ENCODE peak calls at places on chromosomes 16 and 17, in six cellular contexts. E, X, V, C, G and N are unnamed samples.

GRCh38 chr17:60904582-60904981 is 226.9 kb downstream of the BCAS3 start:
- DNase-seq in V (no peak), X (no peak), E (no peak), G (no peak), C (no peak), N (no peak)

GRCh38 chr16:54282202-54282922 is 4.2 kb downstream of the IRX3 start:
- DNase-seq in V (no peak), G (peak), C (peak), X (no peak), E (no peak), N (no peak)

GRCh38 chr17:45228985-45229517 is 7.4 kb downstream of the FMNL1 start:
- DNase-seq in C (peak), V (peak), E (peak), X (peak), G (peak), N (peak)

GRCh38 chr17:29929006-29929543 is 953 bp downstream of the SSH2 start:
- DNase-seq in X (peak), V (no peak), C (peak), G (no peak), E (no peak), N (peak)

GRCh38 chr16:62194828-62195227 is 158.6 kb upstream of the CDH8 start:
- DNase-seq in V (no peak), X (no peak), E (no peak), G (no peak), C (no peak), N (no peak)

GRCh38 chr17:9982159-9982558 is 77.1 kb upstream of the RCVRN start:
- DNase-seq in G (peak), V (no peak), E (no peak), C (no peak), X (no peak), N (no peak)

GRCh38 chr17:30316736-30317135 is 17.1 kb downstream of the TMIGD1 start:
- DNase-seq in G (no peak), X (no peak), C (no peak), E (no peak), V (no peak), N (no peak)

GRCh38 chr17:59175076-59175475 is 19.5 kb downstream of the PRR11 start:
- DNase-seq in G (no peak), C (no peak), V (no peak), E (no peak), X (no peak), N (peak)

GRCh38 chr16:71526111-71526998 is at the start of gene CHST4:
- DNase-seq in E (no peak), C (no peak), V (no peak), X (no peak), G (peak), N (no peak)

GRCh38 chr16:3173892-3174617 is 13.9 kb upstream of the OR1F1 start:
- DNase-seq in V (no peak), C (no peak), E (no peak), G (peak), X (no peak), N (no peak)
- TF ChIP-seq CTCF in V (no peak), C (no peak), E (no peak), G (peak), X (no peak), N (no peak)

DNA sequence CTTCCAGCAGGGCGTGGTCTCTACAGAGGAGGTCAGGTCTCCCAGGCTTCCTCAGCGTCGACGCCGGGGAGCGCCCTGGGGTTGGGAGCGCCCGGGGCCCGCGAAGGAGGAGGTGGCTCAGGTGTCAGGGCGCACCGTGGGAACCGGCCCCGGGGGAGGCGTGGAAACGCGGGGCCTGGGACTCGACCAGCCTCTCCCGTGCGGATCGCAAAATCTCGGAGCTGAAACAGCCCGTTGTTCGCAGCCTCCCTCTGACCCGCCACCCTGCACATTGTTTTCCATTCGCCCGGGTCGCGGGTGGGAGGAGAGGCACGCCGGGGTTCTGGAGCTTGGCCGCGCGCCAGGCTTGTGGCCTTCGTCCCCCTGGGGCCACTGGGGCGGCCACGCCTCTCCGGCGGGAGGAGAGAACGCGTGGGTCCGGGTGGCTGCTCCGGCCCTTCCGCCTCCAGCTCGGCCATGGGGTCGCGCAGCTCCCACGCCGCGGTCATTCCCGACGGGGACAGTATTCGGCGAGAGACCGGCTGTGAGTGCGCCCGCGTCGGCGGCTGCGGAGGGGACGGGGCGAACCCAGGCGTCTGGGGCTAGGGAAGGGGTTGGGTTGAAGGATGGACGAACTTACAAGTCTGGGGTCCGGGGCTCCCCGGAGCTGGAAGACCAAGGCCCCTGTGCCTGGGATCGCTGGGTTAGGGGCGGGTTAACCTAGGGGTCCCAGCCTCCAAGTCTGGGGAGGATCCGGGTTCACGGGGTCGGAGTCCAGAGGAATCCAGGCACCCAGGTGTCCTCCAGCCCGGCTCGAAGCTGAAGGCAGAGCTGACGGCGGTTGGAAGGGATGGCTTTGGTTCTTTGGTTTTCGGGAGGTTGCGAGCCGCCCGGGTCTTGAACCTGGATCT is at the start of gene CHP2:
- DNase-seq in G (no peak), C (no peak), E (no peak), X (no peak), V (no peak), N (no peak)
- TF ChIP-seq POLR2A in G (no peak), C (no peak), E (no peak), X (peak), V (no peak), N (no peak)

GRCh38 chr16:85563515-85564276 is 49.4 kb upstream of the GSE1 start:
- DNase-seq in X (no peak), G (no peak), E (no peak), V (peak), C (peak), N (peak)
- TF ChIP-seq CTCF in X (no peak), G (peak), E (peak), V (no peak), C (no peak), N (no peak)

GRCh38 chr17:1773755-1774181 is 11.9 kb downstream of the SERPINF1 start:
- DNase-seq in V (peak), G (no peak), C (no peak), X (no peak), E (no peak), N (no peak)
- TF ChIP-seq POLR2A in V (no peak), G (no peak), C (no peak), X (no peak), E (no peak), N (no peak)

DNA sequence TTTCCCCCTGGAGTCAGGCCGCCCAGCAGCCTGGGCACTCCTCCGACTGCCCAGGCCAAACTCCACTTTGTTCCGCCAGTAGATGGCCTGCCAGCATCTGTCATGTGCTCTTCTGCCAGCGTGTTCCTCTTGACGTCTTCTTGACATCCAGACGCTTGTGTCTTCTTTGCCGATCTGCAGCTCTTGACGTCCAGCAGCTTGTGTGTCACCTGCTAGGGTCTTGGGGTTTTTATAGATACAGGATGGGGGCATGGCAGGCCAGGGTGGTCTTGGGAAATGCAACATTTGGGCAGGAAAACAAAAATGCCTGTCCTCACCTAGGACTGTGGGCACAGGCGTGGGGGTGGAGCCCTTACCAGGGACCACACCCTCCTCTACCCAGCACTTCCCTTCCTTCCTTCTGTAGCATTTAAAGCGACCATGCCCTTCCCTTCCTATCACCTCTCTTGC is 88.7 kb downstream of the BMERB1 start:
- DNase-seq in V (no peak), C (no peak), G (no peak), E (no peak), X (peak), N (no peak)
- TF ChIP-seq CTCF in V (no peak), C (no peak), G (peak), E (no peak), X (no peak), N (no peak)

GRCh38 chr17:32142038-32142856 is at the start of gene RHOT1:
- DNase-seq in V (peak), E (peak), X (peak), G (peak), C (peak), N (peak)
- TF ChIP-seq POLR2A in V (peak), E (no peak), X (peak), G (peak), C (no peak), N (no peak)

GRCh38 chr17:17109231-17109630 is 67.0 kb downstream of the MPRIP start:
- DNase-seq in C (peak), V (no peak), X (no peak), G (no peak), E (no peak), N (no peak)
- TF ChIP-seq CTCF in C (no peak), V (no peak), X (no peak), G (no peak), E (no peak), N (no peak)